ENCODE peak calls at places on chromosomes 12 and 14, in four cellular contexts. O is cardiac muscle cell, B is right atrium auricular region, T is neural crest cell. L is an unnamed sample.

GRCh38 chr12:71475280-71475679 is 35.7 kb downstream of the LGR5 start:
- DNase-seq in O (peak), B (peak), T (no peak), L (no peak)

GRCh38 chr12:13255792-13256704 is 59.5 kb downstream of the EMP1 start:
- DNase-seq in O (peak), B (peak), T (peak), L (peak)

GRCh38 chr12:19288603-19289244 is 150.6 kb upstream of the AEBP2 start:
- DNase-seq in O (peak), B (no peak), T (no peak), L (peak)

GRCh38 chr12:24561411-24561871 is 387.5 kb downstream of the BCAT1 start:
- DNase-seq in O (peak), B (no peak), T (peak), L (no peak)

GRCh38 chr12:88775742-88776151 is 195.5 kb upstream of the KITLG start:
- DNase-seq in O (no peak), B (no peak), T (no peak), L (no peak)

GRCh38 chr14:55414551-55414950 is 2.9 kb upstream of the ATG14 start:
- DNase-seq in O (no peak), B (no peak), T (no peak), L (no peak)

GRCh38 chr12:110084314-110085015 is 36.1 kb upstream of the C12orf76 start:
- DNase-seq in O (no peak), B (no peak), T (no peak), L (no peak)

GRCh38 chr14:100649173-100649519 is 61.9 kb upstream of the BEGAIN start:
- DNase-seq in O (peak), B (no peak), T (no peak), L (no peak)

L was measured in NB4.